ENCODE peak calls at places on chromosomes 4 and X, in ten cellular contexts. O is CD8-positive, alpha-beta T cell; C is upper lobe of right lung; N is NCI-H510A; J is astrocyte of the spinal cord; R is RCC 7860; A is AG10803; U is adrenal gland; E is NCI-H524 treated with DMSO at 0.1 percent for 48 hours; M is NCI-H2107. W is an unnamed sample.

GRCh38 chr4:154076921-154077320 is 288.0 kb upstream of the SFRP2 start:
- DNase-seq in N (no peak), A (peak; percentile 16), R (peak; percentile 13), U (no peak), C (no peak), O (no peak), M (no peak), J (peak; percentile 22), E (no peak), W (no peak)

GRCh38 chrX:19174401-19175025 is 52.2 kb upstream of the ADGRG2 start:
- DNase-seq in E (no peak), U (no peak), C (no peak), R (peak; percentile 71), N (no peak), O (no peak), J (peak; percentile 52), M (no peak), A (peak; percentile 33), W (peak; percentile 86)

GRCh38 chr4:47744253-47744652 is 93.6 kb downstream of the CORIN start:
- DNase-seq in U (no peak), C (no peak), M (no peak), R (no peak), N (no peak), J (no peak), A (no peak), O (no peak), E (no peak), W (no peak)

GRCh38 chr4:39686997-39687396 is 10.9 kb upstream of the UBE2K start:
- DNase-seq in R (no peak), J (no peak), E (no peak), U (no peak), C (no peak), O (no peak), N (no peak), M (no peak), A (no peak), W (no peak)

GRCh38 chrX:46681849-46682248 is 77.1 kb downstream of the SLC9A7 start:
- DNase-seq in N (no peak), U (no peak), O (no peak), R (no peak), M (no peak), C (no peak), E (no peak), J (no peak), A (peak; percentile 37), W (no peak)

GRCh38 chrX:276588-277171 is 4.5 kb upstream of the PLCXD1 start:
- DNase-seq in N (no peak), U (peak; percentile 68), R (peak; percentile 14), J (no peak), A (peak; percentile 58), C (peak; percentile 82), O (no peak), E (no peak), M (no peak), W (peak; percentile 84)

GRCh38 chr4:157072002-157072401 is 3.9 kb upstream of the GLRB start:
- DNase-seq in A (peak; percentile 46), O (no peak), J (peak; percentile 23), E (no peak), R (peak; percentile 15), U (no peak), M (no peak), N (no peak), C (no peak), W (no peak)

GRCh38 chr4:10643600-10644425 is 40.8 kb downstream of the CLNK start:
- DNase-seq in J (no peak), A (no peak), M (no peak), E (no peak), N (no peak), R (no peak), O (no peak), C (no peak), U (no peak), W (no peak)

GRCh38 chr4:74105656-74106275 is 6.8 kb upstream of the CXCL2 start:
- DNase-seq in A (no peak), E (no peak), M (no peak), C (no peak), U (no peak), R (no peak), N (no peak), J (peak; percentile 35), O (no peak), W (no peak)

GRCh38 chr4:168981460-168981859 is 28.6 kb downstream of the CBR4 start:
- DNase-seq in A (no peak), C (no peak), O (no peak), R (no peak), N (no peak), J (no peak), M (no peak), U (no peak), E (no peak), W (no peak)

GRCh38 chrX:150007356-150007755 is 69.1 kb upstream of the EOLA2 start:
- DNase-seq in E (no peak), J (no peak), O (no peak), N (no peak), A (no peak), M (no peak), U (no peak), C (no peak), R (no peak), W (no peak)

GRCh38 chr4:119080721-119081541 is 54.7 kb upstream of the MYOZ2 start:
- DNase-seq in E (no peak), M (no peak), U (no peak), C (no peak), R (no peak), J (peak; percentile 37), O (no peak), A (no peak), N (no peak), W (no peak)

W was measured in posterior vena cava.